ENCODE peak calls at places on chromosomes 13 and 19, in six cellular contexts. M is tibial nerve, L is thyroid gland, Y is NB4, N is lower leg skin, Z is suprapubic skin. A is an unnamed sample.

GRCh38 chr19:28737021-28737525 is 475.9 kb downstream of the UQCRFS1 start:
- DNase-seq in M (no peak), L (no peak), Y (peak), N (no peak), Z (no peak), A (peak)

GRCh38 chr13:22793598-22794134 is 387.1 kb upstream of the SGCG start:
- DNase-seq in M (no peak), L (no peak), Y (no peak), N (no peak), Z (no peak), A (no peak)

GRCh38 chr13:40232321-40232720 is 434.1 kb downstream of the FOXO1 start:
- DNase-seq in M (no peak), L (no peak), Y (no peak), N (no peak), Z (no peak), A (no peak)

GRCh38 chr13:107043016-107043957 is 475.4 kb upstream of the ARGLU1 start:
- DNase-seq in M (no peak), L (no peak), Y (no peak), N (no peak), Z (no peak), A (no peak)

GRCh38 chr13:27442797-27443196 is 7.6 kb downstream of the MTIF3 start:
- DNase-seq in M (no peak), L (no peak), Y (no peak), N (no peak), Z (no peak), A (no peak)

GRCh38 chr19:33473644-33474305 is 47.8 kb downstream of the PEPD start:
- DNase-seq in M (no peak), L (no peak), Y (no peak), N (peak), Z (no peak), A (no peak)

GRCh38 chr13:73702419-73703071 is 431.7 kb downstream of the KLF12 start:
- DNase-seq in M (no peak), L (no peak), Y (no peak), N (no peak), Z (no peak), A (no peak)

GRCh38 chr19:17234911-17235617 is 9.0 kb downstream of the OCEL1 start:
- DNase-seq in M (no peak), L (peak), Y (peak), N (no peak), Z (no peak), A (peak)

GRCh38 chr19:18768997-18769891 is 21.9 kb downstream of the COMP start:
- DNase-seq in M (no peak), L (no peak), Y (no peak), N (no peak), Z (no peak), A (no peak)

GRCh38 chr19:33595783-33596182 is 26.0 kb upstream of the CHST8 start:
- DNase-seq in M (no peak), L (no peak), Y (no peak), N (no peak), Z (no peak), A (no peak)

GRCh38 chr19:30077851-30078355 is 135.9 kb downstream of the URI1 start:
- DNase-seq in M (no peak), L (no peak), Y (no peak), N (no peak), Z (peak), A (no peak)

GRCh38 chr19:16645140-16645539 is 14.8 kb downstream of the SMIM7 start:
- DNase-seq in M (no peak), L (no peak), Y (no peak), N (no peak), Z (no peak), A (no peak)

GRCh38 chr19:19860756-19861390 is 4.8 kb upstream of the ZNF253 start:
- DNase-seq in M (no peak), L (peak), Y (no peak), N (no peak), Z (no peak), A (no peak)

GRCh38 chr19:9793051-9793591 is 24.6 kb upstream of the ZNF846 start:
- DNase-seq in M (peak), L (peak), Y (peak), N (peak), Z (peak), A (peak)

GRCh38 chr19:40777795-40778044 is 327 bp upstream of the RAB4B start:
- DNase-seq in M (no peak), L (no peak), Y (no peak), N (no peak), Z (no peak), A (no peak)
- TF ChIP-seq POLR2A in M (peak), L (peak), Y (no peak), N (no peak), Z (no peak), A (no peak)

DNA sequence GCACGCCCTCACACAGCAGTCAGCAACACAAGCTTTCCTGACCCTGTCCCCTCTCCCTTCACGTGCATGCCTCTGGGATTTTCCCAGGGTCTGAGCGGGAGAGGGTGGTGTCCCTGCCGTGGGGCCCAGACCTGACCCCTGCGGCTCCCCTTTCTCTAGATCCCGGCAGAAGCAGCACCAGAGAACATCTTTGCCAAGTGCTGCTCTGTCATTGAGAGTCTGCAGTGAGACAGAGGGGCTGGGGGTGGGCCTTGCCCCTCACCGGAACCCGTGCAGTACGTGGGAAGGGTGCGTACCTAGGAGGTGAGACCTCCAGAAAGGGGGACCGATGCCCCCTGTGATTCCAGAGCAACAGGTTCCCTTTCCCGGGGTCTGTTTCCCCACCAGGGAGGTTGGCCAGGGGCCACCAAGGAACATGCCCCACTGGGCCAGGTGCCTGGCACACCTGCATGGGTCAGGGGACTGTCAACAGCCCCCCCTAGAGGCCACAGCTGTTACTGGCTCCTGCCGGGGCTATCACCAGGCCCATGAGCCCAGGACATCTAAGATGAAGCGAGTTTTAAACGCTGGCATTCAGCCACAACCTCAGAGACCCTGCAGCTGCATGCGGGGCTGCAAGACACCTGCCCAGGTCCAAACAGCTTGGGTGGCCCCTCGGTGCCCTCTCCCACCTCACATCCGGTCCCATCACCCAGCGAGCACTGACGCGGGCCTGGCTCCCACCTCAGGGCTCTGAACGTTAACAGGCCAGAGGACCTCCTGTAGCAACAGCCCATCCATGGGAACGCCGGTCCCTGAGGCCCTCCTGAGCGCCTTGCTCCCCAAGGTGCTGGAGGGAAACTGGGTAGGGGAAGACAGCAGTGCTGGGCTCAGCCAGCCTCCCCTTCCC is 12.3 kb downstream of the KHSRP start:
- DNase-seq in M (no peak), L (peak), Y (peak), N (no peak), Z (no peak), A (peak)
- TF ChIP-seq POLR2A in M (no peak), L (no peak), Y (peak), N (no peak), Z (no peak), A (no peak)

GRCh38 chr13:80339841-80340642 is 884 bp downstream of the SPRY2 start:
- DNase-seq in M (no peak), L (peak), Y (peak), N (peak), Z (peak), A (peak)

GRCh38 chr13:80341098-80341701 is at the start of gene SPRY2:
- DNase-seq in M (peak), L (peak), Y (peak), N (peak), Z (peak), A (peak)

GRCh38 chr13:80341771-80342271 is 895 bp upstream of the SPRY2 start:
- DNase-seq in M (no peak), L (peak), Y (peak), N (peak), Z (peak), A (peak)

GRCh38 chr13:80340643-80341097 is 256 bp downstream of the SPRY2 start:
- DNase-seq in M (no peak), L (no peak), Y (peak), N (no peak), Z (peak), A (no peak)

GRCh38 chr13:80342541-80343371 is 1.8 kb upstream of the SPRY2 start:
- DNase-seq in M (peak), L (peak), Y (peak), N (peak), Z (peak), A (peak)
- TF ChIP-seq POLR2A in M (peak), L (peak), Y (peak), N (no peak), Z (no peak), A (no peak)

GRCh38 chr13:79307433-79307861 is 98.6 kb downstream of the RBM26 start:
- DNase-seq in M (no peak), L (no peak), Y (no peak), N (no peak), Z (no peak), A (no peak)

GRCh38 chr13:79311456-79311855 is 94.6 kb downstream of the RBM26 start:
- DNase-seq in M (no peak), L (no peak), Y (no peak), N (no peak), Z (no peak), A (no peak)

GRCh38 chr13:79306650-79307049 is 99.4 kb downstream of the RBM26 start:
- DNase-seq in M (no peak), L (no peak), Y (no peak), N (no peak), Z (no peak), A (no peak)

GRCh38 chr13:79309690-79310089 is 96.4 kb downstream of the RBM26 start:
- DNase-seq in M (no peak), L (no peak), Y (peak), N (no peak), Z (no peak), A (no peak)

GRCh38 chr13:79307866-79308298 is 98.2 kb downstream of the RBM26 start:
- DNase-seq in M (no peak), L (peak), Y (no peak), N (no peak), Z (no peak), A (no peak)
- TF ChIP-seq POLR2A in M (no peak), L (no peak), Y (no peak), N (no peak), Z (no peak), A (no peak)

GRCh38 chr19:51476164-51476563 is 2.2 kb upstream of the CEACAM18 start:
- DNase-seq in M (no peak), L (no peak), Y (no peak), N (peak), Z (no peak), A (no peak)
- TF ChIP-seq POLR2A in M (no peak), L (no peak), Y (no peak), N (no peak), Z (no peak), A (no peak)

A was measured in erythroblast.